ENCODE peak calls at places on chromosomes 16 and 17, in five cellular contexts. K, T, A, Q and S are unnamed samples.

GRCh38 chr17:6523809-6524355 is 32.5 kb downstream of the PITPNM3 start:
- DNase-seq in K (no peak), T (no peak), A (no peak), Q (no peak), S (peak; percentile 18)

GRCh38 chr16:67967183-67967955 is 1.1 kb downstream of the SLC12A4 start:
- DNase-seq in K (no peak), T (no peak), A (no peak), Q (no peak), S (no peak)

GRCh38 chr17:64147110-64148016 is 17.4 kb upstream of the ERN1 start:
- DNase-seq in K (no peak), T (no peak), A (no peak), Q (no peak), S (no peak)

GRCh38 chr17:38601539-38602351 is 4.0 kb downstream of the SRCIN1 start:
- DNase-seq in K (no peak), T (no peak), A (no peak), Q (no peak), S (peak; percentile 82)

GRCh38 chr16:54655171-54655590 is 275.5 kb upstream of the IRX5 start:
- DNase-seq in K (no peak), T (peak; percentile 66), A (peak; percentile 15), Q (peak; percentile 21), S (no peak)

GRCh38 chr16:13503960-13504635 is 415.9 kb upstream of the ERCC4 start:
- DNase-seq in K (no peak), T (no peak), A (no peak), Q (no peak), S (no peak)

GRCh38 chr17:64707077-64707591 is 45.0 kb upstream of the SMURF2 start:
- DNase-seq in K (no peak), T (peak; percentile 95), A (peak; percentile 73), Q (peak; percentile 64), S (peak; percentile 52)

GRCh38 chr17:82218349-82219075 is 5.9 kb upstream of the CCDC57 start:
- DNase-seq in K (no peak), T (no peak), A (no peak), Q (no peak), S (no peak)

GRCh38 chr17:10058924-10059683 is 139.3 kb downstream of the GAS7 start:
- DNase-seq in K (peak; percentile 56), T (no peak), A (no peak), Q (no peak), S (no peak)

GRCh38 chr16:19842758-19843157 is 41.9 kb downstream of the GPRC5B start:
- DNase-seq in K (no peak), T (no peak), A (no peak), Q (no peak), S (no peak)

GRCh38 chr16:30985401-30986128 is 558 bp downstream of the HSD3B7 start:
- DNase-seq in K (no peak), T (peak; percentile 75), A (peak; percentile 92), Q (peak; percentile 70), S (peak; percentile 89)

GRCh38 chr16:73521499-73521898 is 473.6 kb upstream of the ZFHX3 start:
- DNase-seq in K (no peak), T (no peak), A (no peak), Q (no peak), S (no peak)

GRCh38 chr16:15618392-15618791 is 24.6 kb downstream of the MARF1 start:
- DNase-seq in K (no peak), T (no peak), A (no peak), Q (no peak), S (no peak)

GRCh38 chr16:85655216-85656129 is 33.3 kb downstream of the GINS2 start:
- DNase-seq in K (no peak), T (no peak), A (no peak), Q (no peak), S (no peak)

GRCh38 chr17:82200743-82201497 is 11.7 kb downstream of the CCDC57 start:
- DNase-seq in K (no peak), T (no peak), A (no peak), Q (no peak), S (no peak)

GRCh38 chr17:21199856-21200255 is 14.1 kb downstream of the TMEM11 start:
- DNase-seq in K (no peak), T (no peak), A (no peak), Q (no peak), S (no peak)

GRCh38 chr17:39794249-39794970 is 56.7 kb downstream of the GRB7 start:
- DNase-seq in K (peak; percentile 95), T (no peak), A (no peak), Q (no peak), S (peak; percentile 87)

GRCh38 chr17:43356999-43357398 is 41.8 kb upstream of the ARL4D start:
- DNase-seq in K (no peak), T (peak; percentile 70), A (no peak), Q (no peak), S (no peak)

GRCh38 chr16:56608876-56609462 is 585 bp downstream of the MT2A start:
- DNase-seq in K (no peak), T (no peak), A (no peak), Q (no peak), S (no peak)

GRCh38 chr17:66310528-66311148 is 8.2 kb downstream of the PRKCA start:
- DNase-seq in K (no peak), T (no peak), A (no peak), Q (no peak), S (no peak)

GRCh38 chr16:87463722-87464690 is 28.8 kb downstream of the ZCCHC14 start:
- DNase-seq in K (no peak), T (peak; percentile 75), A (peak; percentile 37), Q (no peak), S (no peak)
- TF ChIP-seq POLR2A in K (no peak), T (no peak), A (no peak), Q (no peak), S (no peak)

DNA sequence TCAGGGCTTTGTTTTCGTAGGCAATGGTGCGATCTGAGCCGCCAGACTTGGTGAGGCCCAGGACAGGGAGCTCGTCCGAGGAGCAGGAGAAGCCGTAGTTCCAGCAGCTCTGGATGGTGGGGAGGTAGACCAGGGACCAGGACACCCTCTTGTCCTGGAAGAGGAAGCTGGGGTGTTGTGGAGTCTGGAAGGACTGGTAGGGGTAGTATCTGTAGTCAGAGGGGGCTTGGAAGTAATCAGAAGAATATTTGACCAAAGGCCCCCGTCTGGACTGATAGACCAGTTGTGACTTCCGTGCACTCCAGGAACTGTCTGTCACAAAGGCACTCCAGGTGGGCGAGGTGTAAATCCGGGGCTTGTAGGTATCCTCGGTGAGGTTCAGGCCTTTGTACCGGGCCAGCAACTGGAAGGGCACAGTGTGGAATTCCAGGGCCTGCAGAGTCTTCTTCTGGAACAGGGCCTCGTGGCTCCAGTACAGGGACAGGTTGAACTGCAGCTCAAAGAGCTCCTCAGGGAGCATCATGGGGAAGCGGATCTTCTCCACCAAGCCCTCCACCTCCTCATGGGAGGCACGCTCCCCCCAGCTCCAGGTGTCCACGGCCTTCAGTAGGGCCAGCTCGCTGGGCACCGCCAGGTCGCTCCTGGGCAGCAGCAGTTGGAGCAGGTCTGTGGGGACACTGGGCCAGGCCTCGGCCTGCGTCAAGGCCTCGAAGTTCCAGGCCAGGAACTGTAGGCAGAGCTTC is 7.8 kb downstream of the LGALS3BP start:
- DNase-seq in K (no peak), T (no peak), A (no peak), Q (no peak), S (no peak)
- H3K36me3 ChIP-seq in K (no peaks in the 10 kb centered on the region), T (no peaks in the 10 kb centered on the region), A (no peaks in the 10 kb centered on the region), Q (no peaks in the 10 kb centered on the region), S (no peaks in the 10 kb centered on the region)

GRCh38 chr16:10927497-10928112 is 14.7 kb downstream of the DEXI start:
- DNase-seq in K (no peak), T (no peak), A (no peak), Q (no peak), S (no peak)
- TF ChIP-seq POLR2A in K (peak; percentile 54), T (no peak), A (no peak), Q (no peak), S (no peak)

GRCh38 chr17:61420128-61420527 is 20.5 kb downstream of the TBX2 start:
- DNase-seq in K (no peak), T (no peak), A (no peak), Q (no peak), S (no peak)

GRCh38 chr17:61422869-61423268 is 23.2 kb downstream of the TBX2 start:
- DNase-seq in K (no peak), T (no peak), A (no peak), Q (no peak), S (no peak)

GRCh38 chr17:61420745-61421398 is 21.2 kb downstream of the TBX2 start:
- DNase-seq in K (no peak), T (no peak), A (no peak), Q (no peak), S (no peak)

GRCh38 chr17:61422116-61422799 is 22.6 kb downstream of the TBX2 start:
- DNase-seq in K (no peak), T (no peak), A (no peak), Q (no peak), S (no peak)

DNA sequence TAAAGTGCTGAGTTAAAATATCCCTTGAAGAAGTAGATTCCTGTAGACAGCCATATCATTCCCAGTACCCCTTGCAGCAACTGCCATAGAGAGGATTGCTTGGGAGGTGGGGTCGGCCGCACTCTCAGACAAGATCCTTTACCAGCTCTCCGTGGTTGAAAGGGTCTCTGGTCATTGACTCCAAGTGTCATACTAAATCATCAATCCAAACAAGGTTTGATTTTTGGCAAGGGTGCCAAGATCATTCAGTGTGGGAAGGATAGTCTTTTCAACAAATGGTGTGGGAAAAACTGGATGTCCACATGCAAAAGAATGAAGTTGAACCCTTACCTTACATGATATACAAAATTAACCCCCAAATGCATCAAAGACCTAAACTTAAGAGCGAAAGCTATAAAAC is 21.8 kb downstream of the TBX2 start:
- DNase-seq in K (no peak), T (no peak), A (no peak), Q (no peak), S (no peak)
- H3K36me3 ChIP-seq in K (no peaks in the 10 kb centered on the region), T (no peaks in the 10 kb centered on the region), A (no peaks in the 10 kb centered on the region), Q (no peaks in the 10 kb centered on the region), S (no peaks in the 10 kb centered on the region)

DNA sequence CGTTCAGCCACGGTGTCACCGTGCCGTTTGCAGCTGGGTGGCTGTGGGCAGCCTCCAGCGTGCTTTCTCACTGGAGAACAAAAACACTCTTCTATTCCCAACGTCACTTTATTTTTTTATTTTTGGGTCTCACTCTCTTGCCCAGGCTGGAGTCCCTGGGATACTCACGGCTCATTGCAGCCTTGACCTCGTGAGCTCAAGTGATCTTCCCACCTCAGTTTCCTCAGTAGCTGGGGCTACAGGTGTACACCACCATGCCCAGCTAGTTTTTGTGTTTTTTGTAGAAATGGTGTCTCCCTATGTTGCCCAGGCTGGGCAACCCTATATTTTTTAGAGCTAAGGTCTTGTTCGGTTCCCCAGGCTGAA is 34.4 kb upstream of the ZC3H18 start:
- DNase-seq in K (no peak), T (no peak), A (no peak), Q (no peak), S (no peak)
- TF ChIP-seq POLR2A in K (no peak), T (no peak), A (no peak), Q (no peak), S (no peak)

GRCh38 chr17:4971826-4972225 is 4.2 kb upstream of the SPAG7 start:
- DNase-seq in K (no peak), T (no peak), A (no peak), Q (no peak), S (no peak)
- H3K36me3 ChIP-seq in K (peaks cover 18% of the 10 kb centered on the region), T (no peaks in the 10 kb centered on the region), A (peaks cover 4% of the 10 kb centered on the region), Q (peaks cover 8% of the 10 kb centered on the region), S (no peaks in the 10 kb centered on the region)